ENCODE peak calls at places on chromosome 22, in five cellular contexts. S is A549, Z is esophagus muscularis mucosa, H is stomach, O is esophagus squamous epithelium. Q is an unnamed sample.

GRCh38 chr22:44304354-44304753 is 8.4 kb downstream of the SHISAL1 start:
- DNase-seq in S (no peak), Z (no peak), H (no peak), O (no peak), Q (no peak)

GRCh38 chr22:29707471-29707870 is 12.3 kb upstream of the CABP7 start:
- DNase-seq in S (no peak), Z (no peak), H (no peak), O (no peak), Q (no peak)

GRCh38 chr22:25666308-25666707 is 75.7 kb upstream of the MYO18B start:
- DNase-seq in S (no peak), Z (no peak), H (no peak), O (no peak), Q (peak; percentile 22)

GRCh38 chr22:38947321-38948112 is 9.9 kb upstream of the APOBEC3A start:
- DNase-seq in S (no peak), Z (no peak), H (no peak), O (no peak), Q (no peak)

GRCh38 chr22:28544431-28544868 is 135.2 kb downstream of the TTC28 start:
- DNase-seq in S (no peak), Z (no peak), H (no peak), O (no peak), Q (no peak)

GRCh38 chr22:34966980-34967379 is 99.0 kb upstream of the ISX start:
- DNase-seq in S (peak; percentile 1), Z (no peak), H (no peak), O (no peak), Q (no peak)

GRCh38 chr22:26656896-26657851 is at the start of gene MIAT:
- DNase-seq in S (no peak), Z (no peak), H (peak; percentile 40), O (no peak), Q (no peak)

GRCh38 chr22:22924369-22925145 is 36.9 kb downstream of the IGLL5 start:
- DNase-seq in S (no peak), Z (no peak), H (no peak), O (no peak), Q (no peak)

GRCh38 chr22:30521368-30522156 is 16.1 kb upstream of the SEC14L4 start:
- DNase-seq in S (no peak), Z (no peak), H (no peak), O (no peak), Q (no peak)

GRCh38 chr22:22717723-22718122 is 73.3 kb downstream of the GGTLC2 start:
- DNase-seq in S (no peak), Z (peak; percentile 57), H (no peak), O (no peak), Q (no peak)

GRCh38 chr22:44357962-44358553 is 45.3 kb upstream of the SHISAL1 start:
- DNase-seq in S (no peak), Z (no peak), H (no peak), O (no peak), Q (no peak)

GRCh38 chr22:43128928-43129424 is 14.2 kb downstream of the MCAT start:
- DNase-seq in S (no peak), Z (no peak), H (peak; percentile 82), O (no peak), Q (no peak)

GRCh38 chr22:24391836-24392217 is 35.6 kb upstream of the ADORA2A start:
- DNase-seq in S (no peak), Z (no peak), H (no peak), O (no peak), Q (no peak)

GRCh38 chr22:35742342-35743100 is 24.8 kb downstream of the APOL5 start:
- DNase-seq in S (no peak), Z (no peak), H (no peak), O (no peak), Q (no peak)

GRCh38 chr22:29004647-29005371 is 56.8 kb downstream of the C22orf31 start:
- DNase-seq in S (no peak), Z (no peak), H (peak; percentile 85), O (no peak), Q (no peak)

GRCh38 chr22:30921108-30921507 is 47.5 kb downstream of the MORC2 start:
- DNase-seq in S (no peak), Z (peak; percentile 39), H (no peak), O (no peak), Q (no peak)

GRCh38 chr22:35537252-35537651 is 3.4 kb upstream of the RASD2 start:
- DNase-seq in S (no peak), Z (no peak), H (no peak), O (no peak), Q (no peak)

GRCh38 chr22:20247608-20248171 is 20.4 kb downstream of the RTN4R start:
- DNase-seq in S (no peak), Z (no peak), H (no peak), O (no peak), Q (no peak)

GRCh38 chr22:39514373-39514973 is 5.9 kb upstream of the ATF4 start:
- DNase-seq in S (peak; percentile 31), Z (no peak), H (peak; percentile 71), O (no peak), Q (peak; percentile 93)

GRCh38 chr22:17230239-17230638 is 11.0 kb upstream of the ADA2 start:
- DNase-seq in S (no peak), Z (no peak), H (no peak), O (no peak), Q (no peak)

GRCh38 chr22:44574057-44574456 is 76.0 kb upstream of the RTL6 start:
- DNase-seq in S (peak; percentile 13), Z (no peak), H (peak; percentile 41), O (no peak), Q (no peak)

GRCh38 chr22:24088796-24089195 is 77.7 kb downstream of the CABIN1 start:
- DNase-seq in S (no peak), Z (no peak), H (no peak), O (no peak), Q (no peak)

GRCh38 chr22:44180706-44181032 is at the start of gene PARVG:
- DNase-seq in S (no peak), Z (no peak), H (no peak), O (no peak), Q (no peak)

GRCh38 chr22:25563757-25564319 is 637 bp upstream of the GRK3 start:
- DNase-seq in S (no peak), Z (no peak), H (no peak), O (no peak), Q (peak; percentile 34)

GRCh38 chr22:23837911-23838685 is 708 bp downstream of the DERL3 start:
- DNase-seq in S (no peak), Z (no peak), H (no peak), O (no peak), Q (no peak)

DNA sequence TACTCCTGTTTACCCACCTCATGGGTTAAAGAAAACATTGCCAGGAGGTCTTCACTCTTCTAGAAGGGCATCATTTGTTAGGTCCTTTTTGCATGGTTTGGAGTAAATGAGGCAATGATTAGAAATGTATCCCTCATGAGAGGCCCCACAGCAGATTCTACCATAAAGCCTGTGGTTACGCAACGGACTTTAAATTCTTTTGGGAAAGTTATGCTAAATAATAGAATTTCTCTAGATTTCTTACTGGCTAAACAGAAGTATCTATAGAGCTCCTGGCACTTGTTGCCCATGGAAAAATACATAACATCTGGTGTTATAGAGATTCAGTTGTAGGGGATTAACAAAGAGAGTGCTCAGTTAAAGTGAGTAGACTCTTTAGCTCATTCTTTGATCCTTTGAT is 15.1 kb upstream of the ATXN10 start:
- DNase-seq in S (no peak), Z (no peak), H (no peak), O (no peak), Q (no peak)
- H3K27ac ChIP-seq in S (no peak overlapping the region), Z (no peak overlapping the region), H (no peak overlapping the region), O (no peak overlapping the region), Q (no peak overlapping the region)

DNA sequence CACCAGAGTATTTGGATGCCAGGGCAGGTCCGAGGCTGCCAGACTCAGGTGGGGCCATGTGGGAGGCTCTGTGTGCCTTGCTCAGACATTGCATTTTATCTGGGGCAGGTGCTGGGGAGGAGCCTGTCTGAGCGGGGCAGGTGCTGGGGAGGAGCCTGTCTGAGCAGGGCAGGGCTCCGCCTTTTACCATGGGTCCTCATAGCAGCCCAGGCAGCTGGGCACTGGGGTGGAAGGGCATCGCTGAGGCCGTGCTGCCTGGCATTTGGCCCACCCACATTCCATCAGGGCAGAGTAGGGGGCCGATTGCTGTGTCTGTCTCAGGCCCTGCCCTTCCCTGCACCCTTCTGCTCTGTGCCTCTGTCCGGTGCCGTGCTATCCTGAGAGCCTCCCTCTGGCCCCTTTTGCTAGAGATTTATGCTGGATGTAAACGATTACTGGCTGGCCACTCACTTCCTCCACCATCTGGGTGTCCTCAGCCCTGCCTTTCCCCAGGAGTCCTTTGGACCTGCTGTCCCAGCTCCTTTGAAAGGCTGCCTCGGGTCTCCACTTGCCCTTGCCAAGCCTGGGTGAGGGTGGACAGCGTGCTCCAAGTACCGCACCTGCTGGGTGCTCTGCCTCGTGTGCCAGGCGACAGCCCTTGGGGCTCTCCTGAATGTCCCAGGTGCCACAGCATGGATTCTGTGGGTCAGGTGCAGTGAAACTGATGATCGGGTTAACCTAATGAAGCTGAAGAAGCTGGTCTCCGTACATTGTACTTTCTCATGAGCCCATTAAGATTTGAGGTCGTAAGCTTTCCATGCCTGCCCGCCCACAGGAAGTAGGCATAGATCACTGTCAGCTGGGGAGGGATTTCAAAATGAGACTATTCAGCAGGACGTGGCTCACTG is 281.6 kb downstream of the TBC1D22A start:
- DNase-seq in S (no peak), Z (no peak), H (peak; percentile 63), O (no peak), Q (no peak)
- TF ChIP-seq POLR2A in S (no peak), Z (no peak), H (no peak), O (no peak), Q (no peak)

DNA sequence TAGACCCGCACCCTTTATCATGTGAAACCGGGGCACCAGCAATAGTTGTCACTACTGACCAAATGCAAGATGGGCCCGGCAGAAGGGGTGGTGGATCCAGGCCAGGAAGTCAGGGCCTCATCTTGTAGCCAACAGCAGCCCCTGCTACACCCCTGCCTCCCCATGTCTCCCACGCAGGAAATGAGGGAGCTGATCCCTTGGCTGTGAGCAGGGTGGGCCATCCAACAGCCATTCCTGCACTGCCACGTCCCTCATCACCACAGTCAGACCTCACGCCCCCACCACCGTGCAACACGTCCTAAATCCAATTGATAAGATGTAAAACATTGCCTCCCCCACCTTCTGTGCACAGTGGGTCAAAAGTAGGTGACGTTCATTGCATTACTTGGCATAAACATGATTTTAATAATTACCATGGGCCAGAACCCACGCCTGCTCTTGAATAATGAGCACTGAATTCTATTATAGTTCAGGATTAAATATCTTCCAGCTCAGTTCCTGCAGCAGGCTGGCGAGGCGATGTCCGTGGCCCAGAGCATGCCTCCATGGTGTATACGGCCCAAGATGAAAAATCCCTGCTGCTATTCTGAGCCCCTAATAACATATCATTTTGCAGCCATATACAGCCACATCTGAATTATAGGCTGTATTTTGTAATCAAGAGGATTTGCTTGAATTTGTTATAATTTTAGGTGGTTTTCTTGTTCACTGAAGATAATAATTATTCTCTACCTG is 1373.8 kb downstream of the BRD1 start:
- DNase-seq in S (no peak), Z (no peak), H (no peak), O (no peak), Q (no peak)
- H3K9me3 ChIP-seq in S (no peaks in the 10 kb centered on the region), Z (no peaks in the 10 kb centered on the region), H (no peaks in the 10 kb centered on the region), O (no peaks in the 10 kb centered on the region), Q (no peaks in the 10 kb centered on the region)

GRCh38 chr22:37560682-37561208 is 465 bp downstream of the CDC42EP1 start:
- DNase-seq in S (no peak), Z (no peak), H (no peak), O (no peak), Q (no peak)

GRCh38 chr22:37558815-37559214 is 1.5 kb upstream of the CDC42EP1 start:
- DNase-seq in S (no peak), Z (no peak), H (no peak), O (no peak), Q (no peak)

GRCh38 chr22:37561209-37562048 is 1.1 kb downstream of the CDC42EP1 start:
- DNase-seq in S (peak; percentile 74), Z (peak; percentile 98), H (peak; percentile 95), O (peak; percentile 35), Q (peak; percentile 96)

GRCh38 chr22:37559901-37560681 is at the start of gene CDC42EP1:
- DNase-seq in S (no peak), Z (no peak), H (peak; percentile 74), O (no peak), Q (no peak)

GRCh38 chr22:37559521-37559900 is 769 bp upstream of the CDC42EP1 start:
- DNase-seq in S (no peak), Z (no peak), H (no peak), O (no peak), Q (no peak)
- H3K27ac ChIP-seq in S (peak overlapping the region; percentile 100), Z (peak overlapping the region; percentile 97), H (peak overlapping the region; percentile 98), O (peak overlapping the region; percentile 99), Q (peak overlapping the region; percentile 100)

Q was measured in tibial nerve.